ENCODE peak calls at places on chromosome 15, in six cellular contexts. One of them, this sample, is unnamed.
A peak's percentile ranks its signal among the peaks of the same experiment; 100 is the strongest.

GRCh38 chr15:71411538-71412482 is 296.5 kb downstream of the THSD4 start:
- DNase-seq in LoVo: peak; percentile 91
- DNase-seq in T-helper 1 cell: no peak
- DNase-seq in A172: peak; percentile 10
- DNase-seq in effector memory CD8-positive, alpha-beta T cell: no peak
- DNase-seq in effector memory CD4-positive, alpha-beta T cell: no peak
- DNase-seq in this sample: peak; percentile 10

GRCh38 chr15:57890351-57890750 is 175.2 kb downstream of the ALDH1A2 start:
- DNase-seq in LoVo: no peak
- DNase-seq in effector memory CD4-positive, alpha-beta T cell: no peak
- DNase-seq in effector memory CD8-positive, alpha-beta T cell: no peak
- DNase-seq in T-helper 1 cell: no peak
- DNase-seq in A172: peak; percentile 48
- DNase-seq in this sample: peak; percentile 57

GRCh38 chr15:97235285-97235985 is 725.1 kb upstream of the ARRDC4 start:
- DNase-seq in T-helper 1 cell: no peak
- DNase-seq in effector memory CD8-positive, alpha-beta T cell: no peak
- DNase-seq in LoVo: peak; percentile 66
- DNase-seq in A172: peak; percentile 35
- DNase-seq in effector memory CD4-positive, alpha-beta T cell: no peak
- DNase-seq in this sample: peak; percentile 31

GRCh38 chr15:41079717-41080116 is 36.4 kb downstream of the INO80 start:
- DNase-seq in effector memory CD8-positive, alpha-beta T cell: no peak
- DNase-seq in effector memory CD4-positive, alpha-beta T cell: no peak
- DNase-seq in T-helper 1 cell: no peak
- DNase-seq in LoVo: no peak
- DNase-seq in A172: no peak
- DNase-seq in this sample: no peak

GRCh38 chr15:35771878-35772442 is 226.0 kb upstream of the DPH6 start:
- DNase-seq in LoVo: no peak
- DNase-seq in effector memory CD4-positive, alpha-beta T cell: no peak
- DNase-seq in A172: no peak
- DNase-seq in effector memory CD8-positive, alpha-beta T cell: no peak
- DNase-seq in T-helper 1 cell: no peak
- DNase-seq in this sample: no peak

GRCh38 chr15:60047701-60048100 is 43.6 kb downstream of the FOXB1 start:
- DNase-seq in effector memory CD4-positive, alpha-beta T cell: no peak
- DNase-seq in effector memory CD8-positive, alpha-beta T cell: no peak
- DNase-seq in LoVo: no peak
- DNase-seq in T-helper 1 cell: no peak
- DNase-seq in A172: no peak
- DNase-seq in this sample: no peak

GRCh38 chr15:96692826-96693225 is 362.3 kb downstream of the NR2F2 start:
- DNase-seq in effector memory CD8-positive, alpha-beta T cell: no peak
- DNase-seq in T-helper 1 cell: no peak
- DNase-seq in effector memory CD4-positive, alpha-beta T cell: no peak
- DNase-seq in LoVo: no peak
- DNase-seq in A172: no peak
- DNase-seq in this sample: no peak

GRCh38 chr15:71804226-71804625 is 6.1 kb upstream of the NR2E3 start:
- DNase-seq in effector memory CD4-positive, alpha-beta T cell: no peak
- DNase-seq in LoVo: no peak
- DNase-seq in A172: no peak
- DNase-seq in effector memory CD8-positive, alpha-beta T cell: no peak
- DNase-seq in T-helper 1 cell: no peak
- DNase-seq in this sample: no peak

GRCh38 chr15:66909381-66909890 is 156.0 kb upstream of the SMAD3 start:
- DNase-seq in A172: no peak
- DNase-seq in effector memory CD4-positive, alpha-beta T cell: no peak
- DNase-seq in T-helper 1 cell: no peak
- DNase-seq in effector memory CD8-positive, alpha-beta T cell: no peak
- DNase-seq in LoVo: no peak
- DNase-seq in this sample: no peak

GRCh38 chr15:75024102-75024636 is 779 bp downstream of the PPCDC start:
- DNase-seq in effector memory CD4-positive, alpha-beta T cell: no peak
- DNase-seq in T-helper 1 cell: no peak
- DNase-seq in effector memory CD8-positive, alpha-beta T cell: no peak
- DNase-seq in LoVo: peak; percentile 36
- DNase-seq in A172: peak; percentile 50
- DNase-seq in this sample: peak; percentile 40